ENCODE peak calls at places on chromosomes 7 and 10, in eight cellular contexts. M is gastrocnemius medialis; B is tibial artery; N is CD8-positive, alpha-beta T cell; D is A549; G is coronary artery; V is lower leg skin; T is adrenal gland. I is an unnamed sample.

GRCh38 chr7:128398016-128398840 is 11.6 kb downstream of the IMPDH1 start:
- DNase-seq in M (no peak), B (no peak), N (peak), D (peak), G (no peak), V (no peak), T (peak), I (peak)

GRCh38 chr10:133355991-133356390 is 1.8 kb downstream of the FUOM start:
- DNase-seq in M (no peak), B (no peak), N (no peak), D (no peak), G (no peak), V (no peak), T (no peak), I (no peak)

GRCh38 chr7:144818516-144818915 is 17.3 kb downstream of the TPK1 start:
- DNase-seq in M (no peak), B (no peak), N (peak), D (no peak), G (no peak), V (no peak), T (no peak), I (no peak)

GRCh38 chr7:105210721-105211205 is 178.0 kb downstream of the SRPK2 start:
- DNase-seq in M (no peak), B (no peak), N (no peak), D (no peak), G (no peak), V (no peak), T (peak), I (no peak)

GRCh38 chr7:146090023-146090645 is 26.5 kb upstream of the CNTNAP2 start:
- DNase-seq in M (no peak), B (no peak), N (no peak), D (peak), G (no peak), V (no peak), T (no peak), I (no peak)

GRCh38 chr10:86951184-86951761 is 6.1 kb downstream of the MMRN2 start:
- DNase-seq in M (no peak), B (peak), N (no peak), D (no peak), G (peak), V (no peak), T (no peak), I (peak)

GRCh38 chr7:134737561-134738353 is 41.7 kb upstream of the CALD1 start:
- DNase-seq in M (no peak), B (no peak), N (no peak), D (no peak), G (no peak), V (no peak), T (no peak), I (no peak)

GRCh38 chr10:125316436-125316835 is 156.1 kb upstream of the CTBP2 start:
- DNase-seq in M (no peak), B (no peak), N (no peak), D (no peak), G (no peak), V (no peak), T (no peak), I (no peak)

GRCh38 chr10:50740351-50740688 is 584 bp downstream of the ASAH2B start:
- DNase-seq in M (no peak), B (peak), N (peak), D (peak), G (no peak), V (no peak), T (peak), I (no peak)

GRCh38 chr10:104255244-104255981 is 721 bp downstream of the GSTO1 start:
- DNase-seq in M (peak), B (no peak), N (no peak), D (peak), G (no peak), V (peak), T (no peak), I (no peak)

GRCh38 chr10:78980354-78980753 is 88.4 kb upstream of the ZMIZ1 start:
- DNase-seq in M (no peak), B (no peak), N (no peak), D (no peak), G (no peak), V (no peak), T (no peak), I (no peak)

GRCh38 chr7:158929306-158929705 is 72.9 kb downstream of the DYNC2I1 start:
- DNase-seq in M (no peak), B (no peak), N (no peak), D (no peak), G (no peak), V (no peak), T (no peak), I (no peak)

GRCh38 chr7:44964384-44964830 is 14.4 kb downstream of the MYO1G start:
- DNase-seq in M (no peak), B (no peak), N (no peak), D (peak), G (no peak), V (no peak), T (no peak), I (no peak)

GRCh38 chr7:116455009-116455408 is 44.5 kb upstream of the CAV2 start:
- DNase-seq in M (no peak), B (no peak), N (no peak), D (no peak), G (no peak), V (no peak), T (no peak), I (no peak)

GRCh38 chr10:86284355-86285105 is 82.1 kb downstream of the GRID1 start:
- DNase-seq in M (no peak), B (peak), N (peak), D (no peak), G (peak), V (no peak), T (no peak), I (no peak)

GRCh38 chr10:14056545-14057332 is 274.0 kb downstream of the FRMD4A start:
- DNase-seq in M (no peak), B (no peak), N (no peak), D (no peak), G (no peak), V (no peak), T (peak), I (no peak)

GRCh38 chr7:94374231-94374630 is 20.5 kb upstream of the COL1A2 start:
- DNase-seq in M (no peak), B (peak), N (no peak), D (no peak), G (peak), V (peak), T (peak), I (peak)

GRCh38 chr7:6071406-6071805 is 40.2 kb downstream of the ANKRD61 start:
- DNase-seq in M (no peak), B (no peak), N (no peak), D (no peak), G (no peak), V (no peak), T (no peak), I (no peak)

GRCh38 chr10:2933924-2934323 is 133.4 kb upstream of the PFKP start:
- DNase-seq in M (no peak), B (no peak), N (no peak), D (no peak), G (no peak), V (no peak), T (no peak), I (no peak)

GRCh38 chr7:109950256-109950655 is 1140.7 kb upstream of the LRRN3 start:
- DNase-seq in M (no peak), B (no peak), N (no peak), D (peak), G (no peak), V (no peak), T (no peak), I (no peak)

GRCh38 chr10:110485541-110485940 is 12.2 kb upstream of the DUSP5 start:
- DNase-seq in M (no peak), B (no peak), N (no peak), D (no peak), G (no peak), V (no peak), T (no peak), I (no peak)

GRCh38 chr10:83062871-83063270 is 1076.4 kb upstream of the GHITM start:
- DNase-seq in M (no peak), B (no peak), N (no peak), D (no peak), G (no peak), V (no peak), T (no peak), I (no peak)

GRCh38 chr10:132744839-132745238 is 41.1 kb downstream of the NKX6-2 start:
- DNase-seq in M (no peak), B (no peak), N (no peak), D (no peak), G (no peak), V (no peak), T (no peak), I (no peak)

GRCh38 chr7:56045796-56046195 is 5.4 kb downstream of the PSPH start:
- DNase-seq in M (no peak), B (no peak), N (no peak), D (no peak), G (no peak), V (no peak), T (no peak), I (no peak)

GRCh38 chr10:21528452-21529235 is 3.2 kb upstream of the SKIDA1 start:
- DNase-seq in M (no peak), B (no peak), N (no peak), D (no peak), G (no peak), V (no peak), T (no peak), I (no peak)

GRCh38 chr7:136869991-136870798 is 1.7 kb downstream of the CHRM2 start:
- DNase-seq in M (no peak), B (no peak), N (no peak), D (no peak), G (no peak), V (no peak), T (no peak), I (no peak)

GRCh38 chr10:86957471-86958108 is at the start of gene MMRN2:
- DNase-seq in M (no peak), B (peak), N (no peak), D (no peak), G (peak), V (no peak), T (peak), I (peak)

GRCh38 chr10:124690971-124691370 is 53.2 kb downstream of the FAM53B start:
- DNase-seq in M (no peak), B (no peak), N (no peak), D (no peak), G (no peak), V (no peak), T (no peak), I (no peak)

DNA sequence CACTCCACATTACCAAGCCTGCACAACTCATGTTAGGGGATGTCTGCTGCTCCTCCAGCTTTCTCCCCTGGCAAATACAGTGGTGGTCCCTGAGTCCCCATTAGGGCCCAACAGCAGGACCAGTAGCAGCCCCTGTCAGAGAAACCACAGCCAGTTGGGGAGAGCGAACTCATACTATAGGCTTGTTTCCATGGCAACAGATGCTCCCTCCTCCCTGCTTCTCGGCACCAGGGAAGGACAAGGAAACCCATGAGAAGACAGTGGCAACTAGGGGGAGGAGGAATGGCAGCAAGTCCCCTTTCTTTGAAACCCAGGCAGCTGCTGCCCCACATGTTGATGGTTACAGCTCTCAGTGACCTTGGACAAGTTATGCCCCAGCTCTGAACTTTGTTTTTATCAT is 326.4 kb downstream of the KCNMA1 start:
- DNase-seq in M (no peak), B (no peak), N (no peak), D (no peak), G (no peak), V (no peak), T (no peak), I (no peak)
- TF ChIP-seq CTCF in M (no peak), B (no peak), N (no peak), D (no peak), G (no peak), V (no peak), T (no peak), I (no peak)

DNA sequence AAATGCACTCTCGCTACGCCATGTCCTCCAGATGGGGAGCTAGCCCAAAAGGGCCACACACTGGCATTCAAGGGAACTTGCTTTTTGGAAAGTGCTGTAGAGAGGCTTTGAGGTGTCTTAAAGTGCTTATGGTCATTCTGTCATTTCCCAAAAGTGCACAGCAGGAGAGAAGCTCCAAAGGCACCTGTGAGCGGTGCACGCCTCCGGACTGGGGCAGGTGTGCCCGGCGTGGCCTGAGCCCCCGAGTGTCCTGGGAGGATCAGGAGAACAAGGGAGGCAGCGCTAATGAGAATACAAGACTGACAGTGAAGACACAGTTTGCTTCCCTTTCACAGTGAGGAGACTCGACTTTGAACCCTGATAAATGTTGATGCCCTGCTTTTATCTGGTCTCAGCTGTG is 419.0 kb upstream of the MKI67 start:
- DNase-seq in M (no peak), B (no peak), N (no peak), D (no peak), G (no peak), V (no peak), T (no peak), I (no peak)
- TF ChIP-seq CTCF in M (no peak), B (no peak), N (no peak), D (no peak), G (no peak), V (no peak), T (no peak), I (no peak)

DNA sequence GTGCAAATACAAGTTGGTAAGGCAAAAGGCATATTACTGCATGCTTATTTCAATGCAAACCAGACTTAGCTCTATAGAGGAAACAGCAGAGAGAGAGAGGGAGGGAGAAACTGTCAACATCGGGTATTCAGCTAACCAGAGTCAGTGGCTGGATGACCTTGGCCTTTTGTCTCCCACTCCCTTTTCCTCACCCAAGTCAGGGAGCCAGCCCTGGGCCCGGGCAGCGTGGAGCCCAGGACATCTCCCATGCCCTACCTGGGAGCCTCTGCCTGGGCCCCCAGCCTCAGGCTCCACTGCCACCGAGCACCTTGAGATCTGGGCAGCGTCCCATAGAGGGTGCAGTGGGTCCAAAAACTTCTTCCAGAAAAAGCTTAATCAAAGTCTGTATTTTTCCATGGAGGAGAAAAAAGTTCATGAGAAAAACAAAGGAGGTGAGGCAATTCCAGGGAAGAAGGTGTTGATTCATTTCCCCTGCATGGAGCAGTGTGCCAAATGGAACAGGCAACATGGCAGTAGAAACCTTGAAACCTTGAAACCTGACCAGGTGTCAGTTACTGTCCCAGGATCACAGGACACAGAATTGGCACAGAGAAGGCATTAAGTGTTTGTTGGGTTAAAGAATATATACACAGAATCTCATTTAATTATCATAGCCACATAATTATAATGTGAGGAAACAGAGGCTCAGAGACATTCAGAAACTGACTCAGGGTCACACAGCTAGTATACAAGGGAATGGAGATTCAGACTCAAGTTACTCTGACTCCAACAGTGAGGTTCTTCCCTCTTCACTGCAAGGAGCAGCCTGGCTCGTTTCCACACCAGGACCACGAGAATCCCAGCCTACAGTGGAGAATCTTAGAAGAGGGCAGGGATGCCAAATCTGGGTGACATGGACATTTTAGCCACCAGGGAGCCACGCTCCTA is 5.8 kb upstream of the NCOA4 start:
- DNase-seq in M (no peak), B (no peak), N (no peak), D (no peak), G (no peak), V (no peak), T (no peak), I (no peak)
- TF ChIP-seq CTCF in M (no peak), B (no peak), N (no peak), D (no peak), G (no peak), V (no peak), T (no peak), I (no peak)

DNA sequence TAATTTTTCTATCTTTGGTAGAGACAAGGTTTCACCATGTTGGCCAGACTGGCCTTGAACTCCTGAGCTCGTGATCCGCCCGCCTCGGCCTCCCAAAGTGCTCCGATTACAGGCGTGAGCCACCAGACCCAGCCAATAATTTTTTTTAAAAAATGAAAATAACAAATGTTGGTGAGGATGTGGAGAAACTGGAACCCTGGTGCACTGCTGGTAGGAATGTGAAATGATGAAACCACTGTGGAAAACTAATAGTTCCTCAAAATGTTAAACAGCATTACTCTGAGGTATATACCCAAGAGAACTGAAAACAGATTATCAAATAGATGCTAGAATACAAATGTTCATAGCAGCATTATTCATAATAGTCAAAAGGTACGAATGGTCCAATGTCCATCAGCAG is 23.0 kb upstream of the YWHAG start:
- DNase-seq in M (no peak), B (no peak), N (no peak), D (no peak), G (no peak), V (no peak), T (no peak), I (no peak)
- TF ChIP-seq CTCF in M (no peak), B (no peak), N (no peak), D (no peak), G (no peak), V (no peak), T (no peak), I (no peak)

GRCh38 chr10:112369495-112370423 is 4.2 kb upstream of the ACSL5 start:
- DNase-seq in M (no peak), B (no peak), N (no peak), D (no peak), G (peak), V (no peak), T (no peak), I (no peak)

GRCh38 chr10:112373912-112374338 is at the start of gene ACSL5:
- DNase-seq in M (no peak), B (no peak), N (no peak), D (no peak), G (peak), V (no peak), T (no peak), I (no peak)

GRCh38 chr10:112366992-112367391 is 6.9 kb upstream of the ACSL5 start:
- DNase-seq in M (no peak), B (no peak), N (no peak), D (no peak), G (peak), V (no peak), T (no peak), I (no peak)

GRCh38 chr10:112367516-112367915 is 6.4 kb upstream of the ACSL5 start:
- DNase-seq in M (no peak), B (no peak), N (no peak), D (no peak), G (peak), V (no peak), T (no peak), I (no peak)

DNA sequence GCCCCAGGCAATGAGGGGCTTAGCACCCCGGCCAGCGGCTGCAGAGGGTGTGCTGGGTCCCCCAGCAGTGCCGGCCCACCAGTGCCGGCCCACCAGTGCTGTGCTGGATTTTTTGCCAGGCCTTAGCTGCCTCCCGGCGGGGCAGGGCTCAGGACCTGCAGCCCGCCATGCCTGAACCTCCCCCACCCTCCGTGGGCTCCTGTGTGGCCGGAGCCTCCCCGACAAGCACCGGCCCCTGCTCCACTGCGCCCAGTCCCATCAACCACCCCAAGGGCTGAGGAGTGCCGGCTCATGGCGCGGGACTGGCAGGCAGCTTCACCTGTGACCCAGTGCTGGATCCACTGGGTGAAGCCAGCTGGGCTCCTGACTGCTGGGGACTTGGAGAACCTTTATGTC is 3.5 kb upstream of the ACSL5 start:
- DNase-seq in M (no peak), B (no peak), N (no peak), D (no peak), G (peak), V (no peak), T (no peak), I (no peak)
- TF ChIP-seq CTCF in M (no peak), B (no peak), N (no peak), D (no peak), G (no peak), V (no peak), T (no peak), I (no peak)

I was measured in psoas muscle.